ENCODE peak calls at places on chromosome 17, in four cellular contexts. Y is HCT116, S is K562, U is H1. D is an unnamed sample.

GRCh38 chr17:73459980-73460379 is 148.2 kb upstream of the CDC42EP4 start:
- DNase-seq in Y (no peak), U (no peak), S (no peak), D (no peak)

GRCh38 chr17:62703269-62703775 is 75.9 kb downstream of the MRC2 start:
- DNase-seq in S (no peak), U (no peak), Y (no peak), D (no peak)

GRCh38 chr17:63395075-63395815 is 50.9 kb downstream of the CYB561 start:
- DNase-seq in Y (no peak), U (no peak), S (no peak), D (no peak)

GRCh38 chr17:2020721-2021120 is 4.4 kb downstream of the RTN4RL1 start:
- DNase-seq in Y (no peak), U (no peak), S (no peak), D (no peak)

GRCh38 chr17:49576121-49576905 is 642 bp downstream of the NXPH3 start:
- DNase-seq in U (no peak), S (peak), Y (no peak), D (no peak)

GRCh38 chr17:12794919-12795517 is 5.7 kb downstream of the ARHGAP44 start:
- DNase-seq in U (no peak), Y (no peak), S (no peak), D (no peak)

GRCh38 chr17:63156986-63157385 is 191.0 kb downstream of the TANC2 start:
- DNase-seq in S (no peak), U (no peak), Y (no peak), D (no peak)

GRCh38 chr17:19274893-19275292 is 37.7 kb downstream of the EPN2 start:
- DNase-seq in Y (no peak), S (no peak), U (no peak), D (no peak)

GRCh38 chr17:13079010-13079409 is 61.2 kb upstream of the ELAC2 start:
- DNase-seq in Y (no peak), U (no peak), S (no peak), D (no peak)

GRCh38 chr17:61007980-61008379 is 330.3 kb downstream of the BCAS3 start:
- DNase-seq in S (no peak), U (no peak), Y (no peak), D (no peak)

GRCh38 chr17:39191750-39192510 is 5.5 kb downstream of the CACNB1 start:
- DNase-seq in Y (no peak), U (no peak), S (no peak), D (no peak)

GRCh38 chr17:39194089-39194984 is 3.1 kb downstream of the CACNB1 start:
- DNase-seq in S (peak), Y (no peak), U (no peak), D (peak)

GRCh38 chr17:39194985-39195524 is 2.4 kb downstream of the CACNB1 start:
- DNase-seq in Y (no peak), S (no peak), U (no peak), D (no peak)

GRCh38 chr17:39192901-39193300 is 4.6 kb downstream of the CACNB1 start:
- DNase-seq in U (no peak), Y (no peak), S (no peak), D (no peak)

GRCh38 chr17:39193346-39193745 is 4.1 kb downstream of the CACNB1 start:
- DNase-seq in U (no peak), Y (no peak), S (no peak), D (no peak)
- TF ChIP-seq FOSL1 in U (no peak), Y (no peak), S (no peak), D (no peak)

GRCh38 chr17:40287159-40287493 is 553 bp upstream of the CDC6 start:
- DNase-seq in U (no peak), S (no peak), Y (no peak), D (no peak)
- H2AFZ ChIP-seq in U (peak), S (peak), Y (no peak), D (no peak)

GRCh38 chr17:78441271-78441986 is 63.0 kb downstream of the PGS1 start:
- DNase-seq in U (no peak), S (no peak), Y (no peak), D (no peak)
- TF ChIP-seq FOSL1 in U (no peak), S (no peak), Y (no peak), D (no peak)

DNA sequence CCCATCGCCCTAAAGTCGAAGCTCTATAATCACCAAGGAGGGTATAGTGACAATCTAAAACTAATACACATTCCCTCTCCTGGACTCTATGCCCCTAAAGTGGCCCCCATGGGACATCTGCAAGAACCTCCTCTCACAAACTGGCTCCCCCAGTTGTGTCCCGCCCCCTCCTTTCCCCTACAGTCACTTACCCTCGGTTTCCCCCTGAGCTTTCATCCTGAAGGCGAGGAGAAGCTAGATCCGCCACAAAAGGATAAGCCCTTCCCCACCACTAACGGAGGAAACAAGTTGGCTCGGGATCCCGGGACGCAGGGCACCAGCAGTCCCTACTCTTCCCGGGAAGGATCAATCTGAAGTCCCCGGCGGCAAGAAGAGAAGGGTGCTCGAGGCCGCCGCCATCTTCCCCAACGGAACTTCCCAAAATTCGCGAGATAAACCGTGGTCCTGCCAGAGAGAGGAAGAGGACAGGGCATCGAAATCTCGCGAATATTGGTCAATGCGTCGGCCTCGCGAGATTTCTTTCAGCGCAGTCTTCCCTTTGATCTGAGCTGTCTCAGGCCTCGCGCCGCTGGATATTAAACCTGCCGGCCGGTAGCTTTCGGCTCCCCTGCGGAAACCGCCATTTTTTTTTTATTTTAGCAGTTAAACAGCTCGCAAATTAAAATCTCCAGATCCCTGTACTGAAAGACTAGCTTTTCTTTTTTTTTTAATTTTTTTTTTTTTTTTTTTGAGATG is at the start of gene MED1:
- DNase-seq in Y (peak), S (peak), U (peak), D (peak)
- H2AFZ ChIP-seq in Y (peak), S (peak), U (no peak), D (peak)